ENCODE peak calls at places on chromosomes 16 and 17, in ten cellular contexts. V, Y, A, S, B, T, N, E, U and C are unnamed samples.

GRCh38 chr16:15396948-15397594 is 1.5 kb downstream of the MPV17L start:
- DNase-seq in S (no peak), N (no peak), E (no peak), A (no peak), Y (no peak), U (no peak), T (no peak), B (no peak), V (no peak), C (no peak)

GRCh38 chr16:73122604-73123386 is 74.9 kb upstream of the ZFHX3 start:
- DNase-seq in V (no peak), S (peak), E (no peak), T (no peak), N (peak), U (no peak), B (no peak), A (no peak), Y (peak), C (peak)

GRCh38 chr17:67680445-67681224 is 37.1 kb upstream of the NOL11 start:
- DNase-seq in T (no peak), Y (no peak), N (no peak), U (no peak), B (no peak), A (no peak), S (no peak), V (no peak), E (no peak), C (no peak)

GRCh38 chr17:50148226-50149098 is 2.0 kb downstream of the PPP1R9B start:
- DNase-seq in U (peak), V (peak), A (peak), S (no peak), E (no peak), T (no peak), N (peak), Y (peak), B (peak), C (peak)

GRCh38 chr17:42408076-42408475 is 15.0 kb downstream of the CAVIN1 start:
- DNase-seq in A (no peak), T (peak), Y (no peak), V (no peak), U (no peak), B (peak), N (peak), E (no peak), S (no peak), C (no peak)

GRCh38 chr17:21353326-21354010 is 22.7 kb upstream of the KCNJ12 start:
- DNase-seq in S (no peak), E (no peak), V (no peak), U (no peak), N (peak), Y (peak), A (no peak), T (no peak), B (no peak), C (no peak)

GRCh38 chr17:69518951-69519350 is 104.5 kb downstream of the MAP2K6 start:
- DNase-seq in T (no peak), V (no peak), N (no peak), B (no peak), S (no peak), Y (no peak), A (no peak), U (no peak), E (no peak), C (no peak)

GRCh38 chr17:77318491-77319210 is 177.9 kb downstream of the SEC14L1 start:
- DNase-seq in V (no peak), U (no peak), T (no peak), B (peak), A (no peak), E (no peak), Y (peak), S (no peak), N (peak), C (no peak)

GRCh38 chr16:73025506-73026131 is 22.3 kb downstream of the ZFHX3 start:
- DNase-seq in B (no peak), S (no peak), U (no peak), A (no peak), Y (no peak), T (no peak), V (no peak), N (no peak), E (no peak), C (no peak)

GRCh38 chr17:10821770-10822169 is 16.1 kb downstream of the PIRT start:
- DNase-seq in B (no peak), S (no peak), N (no peak), T (no peak), V (no peak), A (no peak), U (no peak), E (no peak), Y (no peak), C (no peak)

GRCh38 chr16:19382084-19382801 is 35.4 kb upstream of the TMC5 start:
- DNase-seq in U (no peak), A (no peak), V (no peak), E (no peak), Y (no peak), S (no peak), T (no peak), N (no peak), B (peak), C (no peak)

GRCh38 chr17:65749479-65749878 is 188.0 kb upstream of the AXIN2 start:
- DNase-seq in U (no peak), N (no peak), T (no peak), S (no peak), E (no peak), V (peak), Y (no peak), B (peak), A (no peak), C (no peak)

GRCh38 chr17:49631496-49631895 is 46.4 kb downstream of the SPOP start:
- DNase-seq in Y (no peak), V (no peak), U (no peak), T (no peak), N (no peak), B (no peak), E (no peak), A (no peak), S (no peak), C (no peak)

GRCh38 chr17:49815761-49816281 is 27.3 kb downstream of the KAT7 start:
- DNase-seq in N (no peak), U (no peak), V (no peak), S (no peak), A (no peak), Y (no peak), E (no peak), B (no peak), T (no peak), C (no peak)